ENCODE peak calls at places on chromosomes 4 and X, in six cellular contexts. One of them, this sample, is unnamed.

GRCh38 chr4:159416073-159416472 is 313.2 kb downstream of the RAPGEF2 start:
- DNase-seq in A172: no peak
- DNase-seq in COR-L47: no peak
- DNase-seq in GM23248: no peak
- DNase-seq in hepatic stellate cell: no peak
- DNase-seq in neural crest cell: no peak
- DNase-seq in this sample: no peak

GRCh38 chrX:22351966-22352365 is 79.3 kb downstream of the CBLL2 start:
- DNase-seq in A172: peak; percentile 9
- DNase-seq in COR-L47: no peak
- DNase-seq in GM23248: peak; percentile 45
- DNase-seq in hepatic stellate cell: peak; percentile 6
- DNase-seq in neural crest cell: no peak
- DNase-seq in this sample: no peak

GRCh38 chr4:67436742-67437141 is 108.6 kb downstream of the CENPC start:
- DNase-seq in A172: no peak
- DNase-seq in COR-L47: no peak
- DNase-seq in GM23248: no peak
- DNase-seq in hepatic stellate cell: no peak
- DNase-seq in neural crest cell: no peak
- DNase-seq in this sample: no peak

GRCh38 chrX:108022491-108023089 is 22.3 kb upstream of the VSIG1 start:
- DNase-seq in A172: no peak
- DNase-seq in COR-L47: no peak
- DNase-seq in GM23248: no peak
- DNase-seq in hepatic stellate cell: no peak
- DNase-seq in neural crest cell: no peak
- DNase-seq in this sample: no peak

GRCh38 chr4:11605597-11605996 is 176.9 kb upstream of the HS3ST1 start:
- DNase-seq in A172: no peak
- DNase-seq in COR-L47: no peak
- DNase-seq in GM23248: no peak
- DNase-seq in hepatic stellate cell: no peak
- DNase-seq in neural crest cell: no peak
- DNase-seq in this sample: no peak

GRCh38 chr4:123922847-123923246 is 526.3 kb downstream of the SPRY1 start:
- DNase-seq in A172: peak; percentile 14
- DNase-seq in COR-L47: no peak
- DNase-seq in GM23248: peak; percentile 15
- DNase-seq in hepatic stellate cell: no peak
- DNase-seq in neural crest cell: no peak
- DNase-seq in this sample: no peak

GRCh38 chr4:98778206-98778605 is 119.8 kb upstream of the TSPAN5 start:
- DNase-seq in A172: peak; percentile 66
- DNase-seq in COR-L47: no peak
- DNase-seq in GM23248: peak; percentile 86
- DNase-seq in hepatic stellate cell: no peak
- DNase-seq in neural crest cell: no peak
- DNase-seq in this sample: no peak

GRCh38 chrX:6024204-6024603 is 204.5 kb downstream of the NLGN4X start:
- DNase-seq in A172: peak; percentile 6
- DNase-seq in COR-L47: no peak
- DNase-seq in GM23248: peak; percentile 1
- DNase-seq in hepatic stellate cell: no peak
- DNase-seq in neural crest cell: no peak
- DNase-seq in this sample: no peak

GRCh38 chrX:45771114-45771513 is 570.4 kb upstream of the DIPK2B start:
- DNase-seq in A172: peak; percentile 98
- DNase-seq in COR-L47: no peak
- DNase-seq in GM23248: peak; percentile 91
- DNase-seq in hepatic stellate cell: peak; percentile 70
- DNase-seq in neural crest cell: no peak
- DNase-seq in this sample: no peak

GRCh38 chr4:6449335-6449734 is 23.1 kb downstream of the PPP2R2C start:
- DNase-seq in A172: no peak
- DNase-seq in COR-L47: no peak
- DNase-seq in GM23248: no peak
- DNase-seq in hepatic stellate cell: no peak
- DNase-seq in neural crest cell: no peak
- DNase-seq in this sample: no peak

GRCh38 chr4:1746265-1746691 is 25.0 kb downstream of the TACC3 start:
- DNase-seq in A172: no peak
- DNase-seq in COR-L47: peak; percentile 71
- DNase-seq in GM23248: peak; percentile 75
- DNase-seq in hepatic stellate cell: peak; percentile 86
- DNase-seq in neural crest cell: peak; percentile 97
- DNase-seq in this sample: peak; percentile 94

GRCh38 chr4:166195101-166195500 is 322.1 kb downstream of the TLL1 start:
- DNase-seq in A172: no peak
- DNase-seq in COR-L47: no peak
- DNase-seq in GM23248: no peak
- DNase-seq in hepatic stellate cell: no peak
- DNase-seq in neural crest cell: no peak
- DNase-seq in this sample: no peak

GRCh38 chrX:133726642-133727041 is 258.8 kb downstream of the GPC3 start:
- DNase-seq in A172: no peak
- DNase-seq in COR-L47: no peak
- DNase-seq in GM23248: no peak
- DNase-seq in hepatic stellate cell: no peak
- DNase-seq in neural crest cell: no peak
- DNase-seq in this sample: no peak

GRCh38 chr4:123892997-123893745 is 496.6 kb downstream of the SPRY1 start:
- DNase-seq in A172: no peak
- DNase-seq in COR-L47: no peak
- DNase-seq in GM23248: peak; percentile 43
- DNase-seq in hepatic stellate cell: no peak
- DNase-seq in neural crest cell: no peak
- DNase-seq in this sample: no peak

GRCh38 chrX:104211187-104211586 is 43.5 kb downstream of the ESX1 start:
- DNase-seq in A172: no peak
- DNase-seq in COR-L47: no peak
- DNase-seq in GM23248: no peak
- DNase-seq in hepatic stellate cell: no peak
- DNase-seq in neural crest cell: no peak
- DNase-seq in this sample: no peak

GRCh38 chr4:119851649-119852048 is 215.0 kb downstream of the MAD2L1 start:
- DNase-seq in A172: no peak
- DNase-seq in COR-L47: no peak
- DNase-seq in GM23248: no peak
- DNase-seq in hepatic stellate cell: no peak
- DNase-seq in neural crest cell: no peak
- DNase-seq in this sample: no peak

GRCh38 chr4:124997907-124998306 is 285.4 kb upstream of the ANKRD50 start:
- DNase-seq in A172: no peak
- DNase-seq in COR-L47: no peak
- DNase-seq in GM23248: no peak
- DNase-seq in hepatic stellate cell: no peak
- DNase-seq in neural crest cell: no peak
- DNase-seq in this sample: no peak

GRCh38 chr4:30718021-30718888 is 1.9 kb upstream of the PCDH7 start:
- DNase-seq in A172: peak; percentile 30
- DNase-seq in COR-L47: peak; percentile 37
- DNase-seq in GM23248: peak; percentile 34
- DNase-seq in hepatic stellate cell: peak; percentile 61
- DNase-seq in neural crest cell: peak; percentile 57
- DNase-seq in this sample: peak; percentile 71

GRCh38 chr4:151409470-151410313 is 716 bp downstream of the FHIP1A start:
- DNase-seq in A172: no peak
- DNase-seq in COR-L47: no peak
- DNase-seq in GM23248: no peak
- DNase-seq in hepatic stellate cell: no peak
- DNase-seq in neural crest cell: no peak
- DNase-seq in this sample: peak; percentile 74

GRCh38 chr4:10611673-10612072 is 72.9 kb downstream of the CLNK start:
- DNase-seq in A172: peak; percentile 48
- DNase-seq in COR-L47: no peak
- DNase-seq in GM23248: peak; percentile 88
- DNase-seq in hepatic stellate cell: peak; percentile 84
- DNase-seq in neural crest cell: no peak
- DNase-seq in this sample: no peak

GRCh38 chr4:108480881-108481280 is 139.5 kb upstream of the RPL34 start:
- DNase-seq in A172: no peak
- DNase-seq in COR-L47: no peak
- DNase-seq in GM23248: no peak
- DNase-seq in hepatic stellate cell: no peak
- DNase-seq in neural crest cell: no peak
- DNase-seq in this sample: no peak

GRCh38 chr4:111641813-111642579 is 503.3 kb upstream of the FAM241A start:
- DNase-seq in A172: peak; percentile 78
- DNase-seq in COR-L47: peak; percentile 87
- DNase-seq in GM23248: peak; percentile 95
- DNase-seq in hepatic stellate cell: peak; percentile 35
- DNase-seq in neural crest cell: peak; percentile 67
- DNase-seq in this sample: peak; percentile 93

GRCh38 chr4:177450421-177451107 is 8.3 kb upstream of the AGA start:
- DNase-seq in A172: no peak
- DNase-seq in COR-L47: no peak
- DNase-seq in GM23248: peak; percentile 81
- DNase-seq in hepatic stellate cell: no peak
- DNase-seq in neural crest cell: no peak
- DNase-seq in this sample: no peak

GRCh38 chr4:5009796-5010195 is 9.5 kb downstream of the CYTL1 start:
- DNase-seq in A172: no peak
- DNase-seq in COR-L47: no peak
- DNase-seq in GM23248: peak; percentile 26
- DNase-seq in hepatic stellate cell: no peak
- DNase-seq in neural crest cell: no peak
- DNase-seq in this sample: no peak

GRCh38 chr4:136917312-136918110 is 614.8 kb downstream of the PCDH18 start:
- DNase-seq in A172: no peak
- DNase-seq in COR-L47: no peak
- DNase-seq in GM23248: no peak
- DNase-seq in hepatic stellate cell: no peak
- DNase-seq in neural crest cell: no peak
- DNase-seq in this sample: no peak

GRCh38 chr4:94152466-94152865 is 55.2 kb upstream of the SMARCAD1 start:
- DNase-seq in A172: no peak
- DNase-seq in COR-L47: no peak
- DNase-seq in GM23248: no peak
- DNase-seq in hepatic stellate cell: no peak
- DNase-seq in neural crest cell: no peak
- DNase-seq in this sample: no peak

GRCh38 chr4:6250235-6250983 is 19.2 kb upstream of the WFS1 start:
- DNase-seq in A172: peak; percentile 79
- DNase-seq in COR-L47: peak; percentile 66
- DNase-seq in GM23248: peak; percentile 59
- DNase-seq in hepatic stellate cell: peak; percentile 72
- DNase-seq in neural crest cell: peak; percentile 46
- DNase-seq in this sample: peak; percentile 90

GRCh38 chr4:125303821-125304220 is 10.9 kb upstream of the FAT4 start:
- DNase-seq in A172: no peak
- DNase-seq in COR-L47: no peak
- DNase-seq in GM23248: no peak
- DNase-seq in hepatic stellate cell: no peak
- DNase-seq in neural crest cell: no peak
- DNase-seq in this sample: no peak